ENCODE peak calls at places on chromosomes 16 and 17, in six cellular contexts. L is adrenal gland, S is stomach, C is tibial nerve, E is spleen, D is heart left ventricle. B is an unnamed sample.

GRCh38 chr17:40311575-40311974 is 2.6 kb downstream of the RARA start:
- DNase-seq in L (peak; percentile 68), S (peak; percentile 61), C (peak; percentile 33), E (peak; percentile 79), D (peak; percentile 70), B (peak; percentile 57)

GRCh38 chr17:15306406-15306970 is 34.9 kb downstream of the TEKT3 start:
- DNase-seq in L (no peak), S (no peak), C (no peak), E (no peak), D (no peak), B (no peak)

GRCh38 chr17:36527851-36528250 is 6.8 kb downstream of the MYO19 start:
- DNase-seq in L (peak; percentile 16), S (no peak), C (no peak), E (no peak), D (no peak), B (no peak)

GRCh38 chr17:3657874-3658783 is 10.2 kb downstream of the TAX1BP3 start:
- DNase-seq in L (peak; percentile 37), S (no peak), C (no peak), E (no peak), D (no peak), B (no peak)

GRCh38 chr17:1625507-1626080 is 3.0 kb downstream of the SLC43A2 start:
- DNase-seq in L (no peak), S (peak; percentile 54), C (no peak), E (no peak), D (no peak), B (no peak)

GRCh38 chr17:39603304-39604016 is 4.3 kb downstream of the NEUROD2 start:
- DNase-seq in L (no peak), S (no peak), C (no peak), E (no peak), D (no peak), B (no peak)

GRCh38 chr16:78196527-78196926 is 97.1 kb downstream of the WWOX start:
- DNase-seq in L (no peak), S (no peak), C (no peak), E (no peak), D (no peak), B (no peak)

GRCh38 chr16:28303132-28303531 is 10.8 kb downstream of the SBK1 start:
- DNase-seq in L (no peak), S (no peak), C (no peak), E (no peak), D (no peak), B (no peak)

GRCh38 chr16:25253322-25253721 is 4.3 kb downstream of the ZKSCAN2 start:
- DNase-seq in L (no peak), S (no peak), C (no peak), E (no peak), D (no peak), B (no peak)

GRCh38 chr17:1264196-1264595 is 6.0 kb upstream of the BHLHA9 start:
- DNase-seq in L (no peak), S (no peak), C (no peak), E (no peak), D (no peak), B (no peak)

GRCh38 chr16:27408012-27408601 is 6.1 kb downstream of the IL21R start:
- DNase-seq in L (no peak), S (no peak), C (no peak), E (no peak), D (no peak), B (no peak)

GRCh38 chr16:27522173-27522707 is 27.5 kb downstream of the GTF3C1 start:
- DNase-seq in L (no peak), S (no peak), C (no peak), E (no peak), D (peak; percentile 59), B (no peak)

GRCh38 chr17:16818821-16819683 is 129.0 kb downstream of the CCDC144A start:
- DNase-seq in L (no peak), S (no peak), C (no peak), E (no peak), D (no peak), B (no peak)

GRCh38 chr17:44396946-44397345 is 7.5 kb upstream of the ITGA2B start:
- DNase-seq in L (no peak), S (no peak), C (no peak), E (no peak), D (no peak), B (no peak)

GRCh38 chr17:62658136-62658535 is 30.7 kb downstream of the MRC2 start:
- DNase-seq in L (no peak), S (no peak), C (no peak), E (no peak), D (no peak), B (no peak)

GRCh38 chr17:12492450-12492849 is 173.2 kb upstream of the MYOCD start:
- DNase-seq in L (no peak), S (no peak), C (no peak), E (no peak), D (no peak), B (no peak)

GRCh38 chr16:87613961-87614360 is 11.7 kb downstream of the JPH3 start:
- DNase-seq in L (no peak), S (no peak), C (no peak), E (no peak), D (no peak), B (no peak)

GRCh38 chr16:85593503-85594195 is 19.5 kb upstream of the GSE1 start:
- DNase-seq in L (no peak), S (no peak), C (no peak), E (no peak), D (no peak), B (no peak)

GRCh38 chr16:49592507-49593422 is 219.2 kb downstream of the C16orf78 start:
- DNase-seq in L (peak; percentile 26), S (peak; percentile 30), C (no peak), E (peak; percentile 56), D (no peak), B (peak; percentile 42)

GRCh38 chr17:81423698-81424071 is 28.4 kb downstream of the BAHCC1 start:
- DNase-seq in L (no peak), S (no peak), C (no peak), E (no peak), D (no peak), B (no peak)

GRCh38 chr16:49346459-49346858 is 27.1 kb upstream of the C16orf78 start:
- DNase-seq in L (no peak), S (no peak), C (no peak), E (no peak), D (no peak), B (no peak)

GRCh38 chr16:72203401-72203800 is 31.4 kb upstream of the PMFBP1 start:
- DNase-seq in L (peak; percentile 34), S (no peak), C (no peak), E (no peak), D (peak; percentile 21), B (no peak)

GRCh38 chr17:44376124-44376523 is 12.5 kb upstream of the FAM171A2 start:
- DNase-seq in L (peak; percentile 48), S (no peak), C (no peak), E (no peak), D (peak; percentile 42), B (no peak)

GRCh38 chr17:73145641-73146040 is 19.2 kb upstream of the SSTR2 start:
- DNase-seq in L (no peak), S (no peak), C (no peak), E (no peak), D (no peak), B (no peak)

GRCh38 chr17:73140531-73140930 is 24.3 kb upstream of the SSTR2 start:
- DNase-seq in L (no peak), S (no peak), C (no peak), E (no peak), D (no peak), B (no peak)

GRCh38 chr17:73139296-73139695 is 25.5 kb upstream of the SSTR2 start:
- DNase-seq in L (no peak), S (no peak), C (no peak), E (no peak), D (no peak), B (no peak)

GRCh38 chr17:73141411-73141810 is 23.4 kb upstream of the SSTR2 start:
- DNase-seq in L (no peak), S (no peak), C (no peak), E (no peak), D (no peak), B (peak; percentile 17)

GRCh38 chr17:73142763-73143395 is 21.9 kb upstream of the SSTR2 start:
- DNase-seq in L (no peak), S (no peak), C (no peak), E (no peak), D (no peak), B (no peak)
- H3K27ac ChIP-seq in L (no peak overlapping the region), S (peak overlapping the region; percentile 46), C (no peak overlapping the region), E (peak overlapping the region; percentile 40), D (no peak overlapping the region), B (peak overlapping the region; percentile 46)

DNA sequence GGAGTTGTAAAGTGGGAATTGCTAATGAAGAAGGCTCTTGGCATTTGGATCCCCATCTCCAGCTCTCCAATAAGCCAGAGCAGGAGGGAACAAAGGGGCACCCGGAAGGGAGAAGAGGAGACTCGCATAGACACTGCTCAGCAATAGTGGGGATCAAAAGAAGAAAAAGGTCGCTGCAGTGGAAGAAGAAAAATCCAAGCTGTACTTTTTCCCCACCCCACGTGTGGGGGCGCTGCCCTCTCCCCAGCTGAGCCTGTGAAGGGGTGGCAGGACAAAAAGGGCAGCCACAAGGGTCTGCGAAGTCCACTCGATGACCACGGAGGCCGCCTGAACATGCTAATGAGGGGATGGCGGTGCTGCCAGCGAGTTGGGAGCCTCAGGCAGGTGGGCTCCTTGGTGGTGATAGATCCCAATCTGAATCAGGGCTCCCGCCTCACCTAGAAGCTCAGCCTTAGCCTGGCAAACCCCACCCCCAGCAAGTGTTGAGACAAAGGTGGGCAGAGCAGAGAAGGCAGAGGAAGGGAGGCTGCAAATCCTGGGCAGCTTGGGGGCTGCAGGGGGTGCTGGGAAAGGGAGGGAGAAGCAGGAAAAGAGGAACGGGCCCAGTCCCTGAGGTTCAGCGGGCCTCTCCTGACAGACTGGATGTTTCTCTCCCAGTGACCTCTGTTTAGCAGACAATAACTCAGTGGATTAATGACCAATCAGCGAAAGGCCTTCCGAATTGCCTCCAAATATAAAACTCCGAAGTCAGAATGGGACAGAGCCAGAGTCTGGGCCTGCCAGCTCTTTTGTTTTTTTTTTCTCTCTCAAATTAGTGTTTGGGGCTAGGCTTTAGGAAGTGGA is 14.9 kb upstream of the HOXB2 start:
- DNase-seq in L (no peak), S (no peak), C (no peak), E (no peak), D (no peak), B (no peak)
- TF ChIP-seq POLR2A in L (no peak), S (no peak), C (no peak), E (no peak), D (no peak), B (no peak)

GRCh38 chr16:88781140-88782077 is 3.6 kb downstream of the PIEZO1 start:
- DNase-seq in L (no peak), S (no peak), C (no peak), E (peak; percentile 92), D (no peak), B (no peak)
- TF ChIP-seq CTCF in L (no peak), S (no peak), C (no peak), E (no peak), D (no peak), B (no peak)

DNA sequence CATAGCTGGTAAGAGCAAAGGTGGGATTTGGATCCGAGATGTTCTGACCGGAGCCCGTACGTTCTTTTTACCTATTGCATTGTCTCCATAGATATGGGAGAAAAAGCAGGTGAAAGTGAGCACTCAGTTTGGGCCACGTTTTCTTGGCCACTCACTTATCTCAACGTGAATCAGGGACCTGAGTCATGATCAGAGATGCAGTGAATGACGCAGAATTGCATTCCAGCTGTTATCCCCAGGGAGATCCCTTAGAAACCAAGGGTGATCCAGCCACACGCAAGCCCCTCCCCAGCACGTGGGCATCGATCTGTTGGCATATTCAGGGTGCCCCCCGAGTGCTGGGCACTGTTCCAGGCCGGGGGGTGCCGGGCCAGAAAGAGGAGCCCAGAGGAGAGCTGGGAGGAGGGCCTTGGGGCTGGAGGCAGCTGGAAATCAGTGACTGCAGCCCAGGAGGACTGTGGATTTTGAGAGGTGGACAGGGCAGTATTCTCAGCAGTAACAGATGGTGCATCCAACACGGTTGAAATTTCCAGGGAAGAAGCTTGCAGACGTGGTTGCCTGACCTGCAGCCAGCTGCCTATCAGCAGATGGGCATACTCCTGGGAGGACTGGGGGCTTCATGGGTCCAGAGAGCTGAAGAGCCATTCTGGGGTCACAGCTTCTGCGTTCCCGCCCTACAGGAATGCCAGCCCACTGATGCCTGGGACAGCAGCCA is 87.2 kb upstream of the CACNG5 start:
- DNase-seq in L (peak; percentile 59), S (no peak), C (no peak), E (no peak), D (no peak), B (no peak)
- H3K27ac ChIP-seq in L (no peak overlapping the region), S (no peak overlapping the region), C (no peak overlapping the region), E (no peak overlapping the region), D (no peak overlapping the region), B (no peak overlapping the region)

B was measured in body of pancreas.